ENCODE peak calls at places on chromosomes 1 and 21, in six cellular contexts. K, W, U, A, M and N are unnamed samples.

GRCh38 chr21:41933259-41934079 is 20.3 kb downstream of the C2CD2 start:
- DNase-seq in K (no peak), W (peak; percentile 58), U (peak; percentile 76), A (no peak), M (peak; percentile 45), N (peak; percentile 78)

GRCh38 chr1:54976747-54977146 is 3.7 kb upstream of the TMEM61 start:
- DNase-seq in K (peak; percentile 1), W (no peak), U (no peak), A (no peak), M (no peak), N (no peak)

GRCh38 chr1:241606544-241606943 is 33.6 kb downstream of the CHML start:
- DNase-seq in K (no peak), W (peak; percentile 90), U (peak; percentile 24), A (no peak), M (no peak), N (no peak)

GRCh38 chr1:98323906-98324358 is 337.6 kb upstream of the SNX7 start:
- DNase-seq in K (no peak), W (peak; percentile 90), U (peak; percentile 98), A (no peak), M (peak; percentile 92), N (peak; percentile 95)

GRCh38 chr1:60133848-60134247 is 60.3 kb upstream of the C1orf87 start:
- DNase-seq in K (no peak), W (no peak), U (peak; percentile 76), A (no peak), M (peak; percentile 79), N (peak; percentile 93)

GRCh38 chr1:209580577-209580976 is 2.9 kb upstream of the CAMK1G start:
- DNase-seq in K (no peak), W (no peak), U (peak; percentile 29), A (no peak), M (peak; percentile 22), N (no peak)

GRCh38 chr21:35911412-35912191 is 148.7 kb downstream of the SETD4 start:
- DNase-seq in K (no peak), W (peak; percentile 57), U (no peak), A (no peak), M (no peak), N (no peak)

GRCh38 chr21:26883768-26884167 is 38.6 kb upstream of the ADAMTS1 start:
- DNase-seq in K (no peak), W (no peak), U (peak; percentile 46), A (no peak), M (no peak), N (no peak)

GRCh38 chr1:55311057-55311631 is 96.0 kb upstream of the USP24 start:
- DNase-seq in K (no peak), W (no peak), U (no peak), A (no peak), M (peak; percentile 68), N (peak; percentile 66)

GRCh38 chr1:202658766-202659165 is 51.5 kb downstream of the SYT2 start:
- DNase-seq in K (no peak), W (no peak), U (no peak), A (no peak), M (no peak), N (no peak)

GRCh38 chr1:1134300-1134961 is 18.5 kb upstream of the C1orf159 start:
- DNase-seq in K (no peak), W (no peak), U (no peak), A (no peak), M (no peak), N (no peak)

GRCh38 chr1:244730153-244730933 is 77.4 kb downstream of the DESI2 start:
- DNase-seq in K (peak; percentile 56), W (peak; percentile 4), U (peak; percentile 43), A (peak; percentile 63), M (no peak), N (peak; percentile 72)

GRCh38 chr1:22131875-22132486 is 10.9 kb downstream of the WNT4 start:
- DNase-seq in K (peak; percentile 87), W (no peak), U (no peak), A (peak; percentile 67), M (no peak), N (no peak)

GRCh38 chr1:112358798-112359408 is 37.1 kb upstream of the CTTNBP2NL start:
- DNase-seq in K (peak; percentile 57), W (peak; percentile 67), U (peak; percentile 73), A (peak; percentile 86), M (peak; percentile 54), N (peak; percentile 81)

GRCh38 chr1:36708587-36708986 is 225.9 kb upstream of the CSF3R start:
- DNase-seq in K (no peak), W (no peak), U (no peak), A (no peak), M (no peak), N (no peak)

GRCh38 chr1:228096416-228097332 is 6.5 kb downstream of the C1orf35 start:
- DNase-seq in K (no peak), W (no peak), U (no peak), A (peak; percentile 48), M (no peak), N (no peak)

GRCh38 chr1:226309398-226310122 is 596 bp upstream of the LIN9 start:
- DNase-seq in K (no peak), W (no peak), U (no peak), A (no peak), M (no peak), N (peak; percentile 70)
- TF ChIP-seq CTCF in K (no peak), W (peak; percentile 24), U (peak; percentile 29), A (no peak), M (no peak), N (peak; percentile 12)

GRCh38 chr1:66452982-66453381 is 81.0 kb upstream of the SGIP1 start:
- DNase-seq in K (no peak), W (no peak), U (no peak), A (no peak), M (no peak), N (no peak)

GRCh38 chr1:66450043-66450514 is 83.9 kb upstream of the SGIP1 start:
- DNase-seq in K (no peak), W (no peak), U (no peak), A (no peak), M (no peak), N (no peak)

GRCh38 chr1:66450847-66451246 is 83.1 kb upstream of the SGIP1 start:
- DNase-seq in K (no peak), W (no peak), U (no peak), A (no peak), M (no peak), N (no peak)

GRCh38 chr1:66455446-66455845 is 78.5 kb upstream of the SGIP1 start:
- DNase-seq in K (no peak), W (no peak), U (no peak), A (no peak), M (no peak), N (no peak)

DNA sequence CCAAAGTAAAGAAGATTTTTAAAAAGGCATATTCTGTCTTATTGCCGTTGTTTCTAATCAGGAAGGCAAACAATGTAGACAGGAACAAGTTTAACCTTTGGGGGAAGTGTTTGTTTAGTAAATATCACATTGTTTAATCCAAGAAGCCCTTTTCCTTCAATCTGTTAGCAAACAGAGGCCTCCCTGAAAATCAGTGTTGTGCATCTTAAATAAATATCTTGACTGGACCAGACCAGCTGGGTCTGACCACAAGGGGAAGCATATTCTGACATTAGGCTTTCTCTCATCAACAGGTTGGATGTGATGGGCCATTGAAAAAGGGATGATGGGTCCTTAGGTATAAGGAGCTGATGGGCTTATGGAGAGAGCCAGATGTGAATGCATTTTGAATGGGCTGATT is 81.8 kb upstream of the SGIP1 start:
- DNase-seq in K (no peak), W (no peak), U (no peak), A (no peak), M (no peak), N (no peak)
- TF ChIP-seq CTCF in K (no peak), W (peak; percentile 9), U (peak; percentile 32), A (no peak), M (peak; percentile 34), N (no peak)

DNA sequence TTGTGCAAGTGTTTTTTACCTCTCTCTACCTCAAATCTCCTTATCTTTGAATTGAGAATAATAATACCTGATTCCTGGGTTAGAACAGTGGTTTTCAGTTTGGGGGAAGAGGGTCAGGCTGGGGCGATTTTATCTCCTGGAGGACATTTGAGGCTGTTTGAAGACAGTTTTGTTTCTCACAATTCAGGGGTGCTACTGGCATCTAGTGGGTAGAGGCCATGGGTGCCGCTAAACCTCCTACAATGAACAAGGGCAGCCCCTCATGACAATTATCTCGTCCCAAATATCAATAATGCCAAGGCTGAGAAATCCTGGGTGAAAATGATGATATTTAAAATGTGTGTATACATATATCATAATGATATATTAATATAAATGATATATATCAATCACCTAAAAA is 139.1 kb upstream of the USH2A start:
- DNase-seq in K (no peak), W (no peak), U (no peak), A (no peak), M (no peak), N (peak; percentile 5)
- TF ChIP-seq CTCF in K (no peak), W (peak; percentile 4), U (peak; percentile 15), A (no peak), M (peak; percentile 56), N (peak; percentile 30)

GRCh38 chr1:18614011-18614735 is 16.5 kb upstream of the PAX7 start:
- DNase-seq in K (no peak), W (no peak), U (no peak), A (no peak), M (no peak), N (no peak)
- TF ChIP-seq CTCF in K (no peak), W (no peak), U (no peak), A (no peak), M (no peak), N (no peak)